ENCODE peak calls at places on chromosomes 12 and 14, in nine cellular contexts. F, P, J, K, C, L, U, Y and O are unnamed samples.

GRCh38 chr12:24244801-24245200 is 295.3 kb upstream of the SOX5 start:
- DNase-seq in C (no peak), Y (no peak), K (no peak), F (no peak), J (no peak), U (no peak), L (no peak), P (no peak), O (no peak)

GRCh38 chr14:54664961-54665360 is 98.0 kb downstream of the SAMD4A start:
- DNase-seq in P (no peak), U (peak), F (no peak), J (no peak), Y (no peak), C (no peak), K (no peak), L (no peak), O (no peak)

GRCh38 chr12:87217486-87217885 is 811.7 kb downstream of the C12orf50 start:
- DNase-seq in F (peak), Y (no peak), P (no peak), U (no peak), C (no peak), L (no peak), J (no peak), K (no peak), O (no peak)

GRCh38 chr14:89571502-89571901 is 154.5 kb upstream of the FOXN3 start:
- DNase-seq in P (no peak), C (no peak), K (no peak), J (no peak), L (no peak), Y (no peak), F (no peak), U (no peak), O (no peak)

GRCh38 chr12:100899301-100899700 is 104.7 kb downstream of the ANO4 start:
- DNase-seq in J (no peak), C (no peak), L (no peak), K (no peak), Y (no peak), F (no peak), P (no peak), U (no peak), O (no peak)

GRCh38 chr14:50733479-50733878 is 65.4 kb upstream of the SAV1 start:
- DNase-seq in P (no peak), Y (no peak), L (no peak), K (no peak), C (no peak), J (no peak), F (peak), U (no peak), O (no peak)

GRCh38 chr14:80664576-80664975 is 277.0 kb downstream of the CEP128 start:
- DNase-seq in L (no peak), C (no peak), F (no peak), P (peak), Y (no peak), K (no peak), J (no peak), U (peak), O (no peak)

GRCh38 chr12:6476496-6476895 is 6.0 kb upstream of the VAMP1 start:
- DNase-seq in P (peak), C (no peak), Y (peak), L (no peak), K (no peak), J (no peak), U (peak), F (peak), O (no peak)

GRCh38 chr14:51419685-51420084 is 179.6 kb downstream of the TMX1 start:
- DNase-seq in J (no peak), P (no peak), F (no peak), L (no peak), C (no peak), Y (no peak), K (no peak), U (no peak), O (no peak)

GRCh38 chr14:104977681-104978647 is at the start of gene AHNAK2:
- DNase-seq in U (peak), Y (peak), F (peak), P (no peak), J (peak), K (peak), L (no peak), C (peak), O (peak)

GRCh38 chr12:56382611-56383010 is 20.0 kb upstream of the APOF start:
- DNase-seq in J (no peak), K (no peak), Y (no peak), U (no peak), F (no peak), P (no peak), C (no peak), L (no peak), O (no peak)

GRCh38 chr12:54439521-54440255 is 20.6 kb upstream of the ITGA5 start:
- DNase-seq in U (peak), J (no peak), L (no peak), Y (peak), P (no peak), K (peak), F (peak), C (no peak), O (no peak)

GRCh38 chr12:105945935-105946334 is 192.8 kb downstream of the NUAK1 start:
- DNase-seq in F (no peak), Y (peak), U (no peak), J (no peak), K (no peak), C (no peak), L (no peak), P (no peak), O (no peak)

GRCh38 chr14:36773136-36773540 is 111.5 kb downstream of the PAX9 start:
- DNase-seq in K (peak), J (no peak), C (no peak), U (peak), P (peak), L (no peak), F (peak), Y (peak), O (no peak)

GRCh38 chr12:70359458-70360197 is 6.5 kb upstream of the KCNMB4 start:
- DNase-seq in F (no peak), K (no peak), U (no peak), P (no peak), J (no peak), Y (no peak), C (no peak), L (no peak), O (no peak)

GRCh38 chr12:111393700-111394275 is 11.9 kb upstream of the SH2B3 start:
- DNase-seq in P (no peak), L (no peak), J (no peak), F (no peak), C (no peak), Y (no peak), U (peak), K (peak), O (peak)

GRCh38 chr14:20468773-20469241 is 399 bp upstream of the PNP start:
- DNase-seq in C (peak), P (no peak), U (no peak), Y (no peak), F (no peak), J (no peak), K (no peak), L (no peak), O (peak)